ENCODE peak calls at places on chromosome 2, in nine cellular contexts. One of them, this sample, is unnamed.

GRCh38 chr2:232501331-232501771 is 13.7 kb upstream of the ECEL1 start:
- DNase-seq in OCI-LY7: no peak
- DNase-seq in astrocyte of the spinal cord: no peak
- DNase-seq in MV-4-11: no peak
- DNase-seq in left colon: no peak
- DNase-seq in aorta: no peak
- DNase-seq in activated T-cell treated with anti-CD3 and anti-CD28 coated beads, Interleukin-2, amount 50 U/mL, for 1 hour: no peak
- DNase-seq in SW 1271: no peak
- DNase-seq in ELR: no peak
- DNase-seq in this sample: no peak

GRCh38 chr2:161710131-161710915 is 86.1 kb downstream of the SLC4A10 start:
- DNase-seq in OCI-LY7: no peak
- DNase-seq in astrocyte of the spinal cord: peak
- DNase-seq in ELR: peak
- DNase-seq in aorta: no peak
- DNase-seq in activated T-cell treated with anti-CD3 and anti-CD28 coated beads, Interleukin-2, amount 50 U/mL, for 1 hour: no peak
- DNase-seq in MV-4-11: no peak
- DNase-seq in left colon: no peak
- DNase-seq in SW 1271: no peak
- DNase-seq in this sample: peak

GRCh38 chr2:26988165-26988879 is 17.9 kb downstream of the MAPRE3 start:
- DNase-seq in ELR: peak
- DNase-seq in activated T-cell treated with anti-CD3 and anti-CD28 coated beads, Interleukin-2, amount 50 U/mL, for 1 hour: no peak
- DNase-seq in OCI-LY7: no peak
- DNase-seq in astrocyte of the spinal cord: peak
- DNase-seq in left colon: no peak
- DNase-seq in MV-4-11: no peak
- DNase-seq in SW 1271: no peak
- DNase-seq in aorta: no peak
- DNase-seq in this sample: peak

GRCh38 chr2:9797681-9798556 is 45.4 kb upstream of the TAF1B start:
- DNase-seq in astrocyte of the spinal cord: no peak
- DNase-seq in SW 1271: no peak
- DNase-seq in MV-4-11: no peak
- DNase-seq in aorta: no peak
- DNase-seq in OCI-LY7: no peak
- DNase-seq in activated T-cell treated with anti-CD3 and anti-CD28 coated beads, Interleukin-2, amount 50 U/mL, for 1 hour: no peak
- DNase-seq in ELR: no peak
- DNase-seq in left colon: peak
- DNase-seq in this sample: no peak

GRCh38 chr2:165572155-165572554 is 102.7 kb downstream of the CSRNP3 start:
- DNase-seq in OCI-LY7: peak
- DNase-seq in astrocyte of the spinal cord: no peak
- DNase-seq in MV-4-11: no peak
- DNase-seq in left colon: no peak
- DNase-seq in activated T-cell treated with anti-CD3 and anti-CD28 coated beads, Interleukin-2, amount 50 U/mL, for 1 hour: no peak
- DNase-seq in aorta: no peak
- DNase-seq in SW 1271: no peak
- DNase-seq in ELR: no peak
- DNase-seq in this sample: peak

GRCh38 chr2:39275016-39275415 is 31.2 kb upstream of the CDKL4 start:
- DNase-seq in activated T-cell treated with anti-CD3 and anti-CD28 coated beads, Interleukin-2, amount 50 U/mL, for 1 hour: no peak
- DNase-seq in ELR: peak
- DNase-seq in aorta: no peak
- DNase-seq in astrocyte of the spinal cord: no peak
- DNase-seq in MV-4-11: no peak
- DNase-seq in OCI-LY7: no peak
- DNase-seq in left colon: no peak
- DNase-seq in SW 1271: no peak
- DNase-seq in this sample: no peak

GRCh38 chr2:8412586-8412985 is 269.3 kb upstream of the ID2 start:
- DNase-seq in left colon: no peak
- DNase-seq in SW 1271: no peak
- DNase-seq in OCI-LY7: no peak
- DNase-seq in activated T-cell treated with anti-CD3 and anti-CD28 coated beads, Interleukin-2, amount 50 U/mL, for 1 hour: no peak
- DNase-seq in aorta: no peak
- DNase-seq in ELR: no peak
- DNase-seq in MV-4-11: no peak
- DNase-seq in astrocyte of the spinal cord: no peak
- DNase-seq in this sample: no peak

GRCh38 chr2:26660363-26660962 is 19.3 kb upstream of the CIB4 start:
- DNase-seq in activated T-cell treated with anti-CD3 and anti-CD28 coated beads, Interleukin-2, amount 50 U/mL, for 1 hour: no peak
- DNase-seq in OCI-LY7: no peak
- DNase-seq in left colon: no peak
- DNase-seq in ELR: no peak
- DNase-seq in astrocyte of the spinal cord: no peak
- DNase-seq in SW 1271: no peak
- DNase-seq in MV-4-11: no peak
- DNase-seq in aorta: no peak
- DNase-seq in this sample: no peak

GRCh38 chr2:182426082-182426914 is 538 bp downstream of the PDE1A start:
- DNase-seq in OCI-LY7: no peak
- DNase-seq in left colon: no peak
- DNase-seq in SW 1271: no peak
- DNase-seq in aorta: no peak
- DNase-seq in activated T-cell treated with anti-CD3 and anti-CD28 coated beads, Interleukin-2, amount 50 U/mL, for 1 hour: no peak
- DNase-seq in MV-4-11: peak
- DNase-seq in astrocyte of the spinal cord: no peak
- DNase-seq in ELR: no peak
- DNase-seq in this sample: peak

GRCh38 chr2:212863185-212863588 is 288.2 kb downstream of the IKZF2 start:
- DNase-seq in ELR: peak
- DNase-seq in astrocyte of the spinal cord: peak
- DNase-seq in left colon: peak
- DNase-seq in activated T-cell treated with anti-CD3 and anti-CD28 coated beads, Interleukin-2, amount 50 U/mL, for 1 hour: no peak
- DNase-seq in MV-4-11: peak
- DNase-seq in aorta: no peak
- DNase-seq in OCI-LY7: peak
- DNase-seq in SW 1271: no peak
- DNase-seq in this sample: peak

GRCh38 chr2:203682688-203683130 is 23.7 kb upstream of the CD28 start:
- DNase-seq in aorta: no peak
- DNase-seq in ELR: peak
- DNase-seq in OCI-LY7: no peak
- DNase-seq in activated T-cell treated with anti-CD3 and anti-CD28 coated beads, Interleukin-2, amount 50 U/mL, for 1 hour: no peak
- DNase-seq in MV-4-11: no peak
- DNase-seq in left colon: no peak
- DNase-seq in astrocyte of the spinal cord: peak
- DNase-seq in SW 1271: no peak
- DNase-seq in this sample: peak

GRCh38 chr2:183070942-183071844 is 7.4 kb upstream of the DUSP19 start:
- DNase-seq in aorta: peak
- DNase-seq in SW 1271: no peak
- DNase-seq in OCI-LY7: no peak
- DNase-seq in activated T-cell treated with anti-CD3 and anti-CD28 coated beads, Interleukin-2, amount 50 U/mL, for 1 hour: no peak
- DNase-seq in left colon: peak
- DNase-seq in MV-4-11: no peak
- DNase-seq in astrocyte of the spinal cord: peak
- DNase-seq in ELR: peak
- DNase-seq in this sample: peak

This sample was measured in choroid plexus epithelial cell.